ENCODE peak calls at places on chromosomes 11 and 22, in six cellular contexts. W is fibroblast of the aortic adventitia, C is kidney, B is amygdala, L is GM12865, E is T-cell. D is an unnamed sample.

GRCh38 chr11:1829039-1829820 is 5.6 kb upstream of the SYT8 start:
- DNase-seq in W (peak), C (peak), B (no peak), L (no peak), E (no peak), D (no peak)

GRCh38 chr11:134052988-134053945 is 15.6 kb upstream of the JAM3 start:
- DNase-seq in W (no peak), C (no peak), B (no peak), L (no peak), E (no peak), D (no peak)

GRCh38 chr11:94855666-94856065 is 87.5 kb downstream of the AMOTL1 start:
- DNase-seq in W (no peak), C (no peak), B (no peak), L (no peak), E (no peak), D (no peak)

GRCh38 chr11:132784441-132784840 is 747.9 kb downstream of the OPCML start:
- DNase-seq in W (no peak), C (no peak), B (no peak), L (no peak), E (no peak), D (no peak)

GRCh38 chr11:39810358-39810757 is 1649.1 kb downstream of the LRRC4C start:
- DNase-seq in W (no peak), C (no peak), B (no peak), L (no peak), E (no peak), D (no peak)

GRCh38 chr22:43946391-43946680 is 8.9 kb upstream of the SAMM50 start:
- DNase-seq in W (no peak), C (no peak), B (no peak), L (no peak), E (no peak), D (no peak)

GRCh38 chr11:1206391-1207271 is 16.2 kb upstream of the MUC5B start:
- DNase-seq in W (no peak), C (peak), B (no peak), L (no peak), E (no peak), D (no peak)

GRCh38 chr11:504053-504993 is 2.7 kb downstream of the RNH1 start:
- DNase-seq in W (peak), C (peak), B (no peak), L (peak), E (no peak), D (peak)

GRCh38 chr22:19011075-19011474 is 75.0 kb upstream of the PRODH start:
- DNase-seq in W (no peak), C (no peak), B (no peak), L (no peak), E (no peak), D (no peak)

GRCh38 chr11:129853508-129854228 is 38.0 kb downstream of the TMEM45B start:
- DNase-seq in W (peak), C (peak), B (no peak), L (peak), E (peak), D (peak)

GRCh38 chr11:3795131-3796092 is 1.9 kb downstream of the NUP98 start:
- DNase-seq in W (no peak), C (no peak), B (no peak), L (no peak), E (no peak), D (no peak)

GRCh38 chr22:41469218-41469851 is 418 bp downstream of the ACO2 start:
- DNase-seq in W (no peak), C (no peak), B (no peak), L (peak), E (no peak), D (no peak)

GRCh38 chr22:45164217-45165123 is 745 bp downstream of the NUP50 start:
- DNase-seq in W (peak), C (peak), B (no peak), L (peak), E (no peak), D (no peak)

GRCh38 chr11:18259259-18259658 is 6.8 kb upstream of the SAA1 start:
- DNase-seq in W (no peak), C (no peak), B (no peak), L (no peak), E (no peak), D (no peak)

GRCh38 chr22:37659066-37659896 is 758 bp downstream of the PDXP start:
- DNase-seq in W (no peak), C (no peak), B (no peak), L (peak), E (no peak), D (peak)